ENCODE peak calls at places on chromosomes 4 and X, in seven cellular contexts. One of them, this sample, is unnamed.

GRCh38 chr4:158170691-158171455 is 2.0 kb downstream of the GASK1B start:
- DNase-seq in cardiac muscle cell: no peak
- DNase-seq in lower lobe of right lung: peak
- DNase-seq in brain microvascular endothelial cell: no peak
- DNase-seq in spleen: peak
- DNase-seq in A549: no peak
- DNase-seq in foreskin fibroblast: peak
- DNase-seq in this sample: peak

GRCh38 chr4:181650033-181650825 is 593.0 kb upstream of the TENM3 start:
- DNase-seq in spleen: no peak
- DNase-seq in cardiac muscle cell: no peak
- DNase-seq in A549: no peak
- DNase-seq in brain microvascular endothelial cell: no peak
- DNase-seq in lower lobe of right lung: no peak
- DNase-seq in foreskin fibroblast: no peak
- DNase-seq in this sample: no peak

GRCh38 chr4:138864961-138865720 is 150.4 kb upstream of the NOCT start:
- DNase-seq in brain microvascular endothelial cell: no peak
- DNase-seq in foreskin fibroblast: no peak
- DNase-seq in A549: no peak
- DNase-seq in lower lobe of right lung: no peak
- DNase-seq in spleen: no peak
- DNase-seq in cardiac muscle cell: peak
- DNase-seq in this sample: no peak

GRCh38 chrX:150198776-150199175 is 164.3 kb upstream of the MAMLD1 start:
- DNase-seq in A549: no peak
- DNase-seq in foreskin fibroblast: peak
- DNase-seq in lower lobe of right lung: no peak
- DNase-seq in cardiac muscle cell: no peak
- DNase-seq in brain microvascular endothelial cell: no peak
- DNase-seq in spleen: no peak
- DNase-seq in this sample: no peak

GRCh38 chr4:78797777-78798284 is 21.7 kb downstream of the BMP2K start:
- DNase-seq in A549: no peak
- DNase-seq in brain microvascular endothelial cell: no peak
- DNase-seq in cardiac muscle cell: no peak
- DNase-seq in foreskin fibroblast: no peak
- DNase-seq in spleen: no peak
- DNase-seq in lower lobe of right lung: no peak
- DNase-seq in this sample: no peak

GRCh38 chr4:1207157-1207470 is 34.7 kb upstream of the SPON2 start:
- DNase-seq in foreskin fibroblast: no peak
- DNase-seq in cardiac muscle cell: no peak
- DNase-seq in A549: no peak
- DNase-seq in brain microvascular endothelial cell: no peak
- DNase-seq in lower lobe of right lung: peak
- DNase-seq in spleen: no peak
- DNase-seq in this sample: no peak

GRCh38 chrX:40931921-40932320 is 153.3 kb upstream of the USP9X start:
- DNase-seq in cardiac muscle cell: no peak
- DNase-seq in lower lobe of right lung: no peak
- DNase-seq in spleen: no peak
- DNase-seq in foreskin fibroblast: peak
- DNase-seq in brain microvascular endothelial cell: no peak
- DNase-seq in A549: no peak
- DNase-seq in this sample: no peak

GRCh38 chr4:25859429-25860148 is 3.2 kb downstream of the SEL1L3 start:
- DNase-seq in lower lobe of right lung: no peak
- DNase-seq in foreskin fibroblast: no peak
- DNase-seq in A549: no peak
- DNase-seq in cardiac muscle cell: no peak
- DNase-seq in spleen: no peak
- DNase-seq in brain microvascular endothelial cell: no peak
- DNase-seq in this sample: no peak

GRCh38 chr4:156933633-156934258 is 37.9 kb downstream of the PDGFC start:
- DNase-seq in lower lobe of right lung: no peak
- DNase-seq in spleen: no peak
- DNase-seq in foreskin fibroblast: peak
- DNase-seq in brain microvascular endothelial cell: peak
- DNase-seq in cardiac muscle cell: no peak
- DNase-seq in A549: no peak
- DNase-seq in this sample: no peak

GRCh38 chr4:123755655-123756054 is 359.1 kb downstream of the SPRY1 start:
- DNase-seq in lower lobe of right lung: no peak
- DNase-seq in foreskin fibroblast: no peak
- DNase-seq in A549: no peak
- DNase-seq in spleen: no peak
- DNase-seq in brain microvascular endothelial cell: no peak
- DNase-seq in cardiac muscle cell: no peak
- DNase-seq in this sample: no peak

GRCh38 chr4:84189138-84189537 is 310.0 kb downstream of the NKX6-1 start:
- DNase-seq in foreskin fibroblast: no peak
- DNase-seq in brain microvascular endothelial cell: no peak
- DNase-seq in lower lobe of right lung: no peak
- DNase-seq in cardiac muscle cell: no peak
- DNase-seq in spleen: no peak
- DNase-seq in A549: no peak
- DNase-seq in this sample: no peak

GRCh38 chrX:19705196-19705769 is 182.1 kb downstream of the SH3KBP1 start:
- DNase-seq in spleen: no peak
- DNase-seq in brain microvascular endothelial cell: no peak
- DNase-seq in foreskin fibroblast: peak
- DNase-seq in cardiac muscle cell: no peak
- DNase-seq in A549: no peak
- DNase-seq in lower lobe of right lung: no peak
- DNase-seq in this sample: no peak

GRCh38 chr4:142534994-142535393 is 311.1 kb downstream of the INPP4B start:
- DNase-seq in lower lobe of right lung: no peak
- DNase-seq in cardiac muscle cell: no peak
- DNase-seq in brain microvascular endothelial cell: no peak
- DNase-seq in A549: peak
- DNase-seq in spleen: no peak
- DNase-seq in foreskin fibroblast: peak
- DNase-seq in this sample: no peak
- H3K4me3 ChIP-seq in lower lobe of right lung: no peak
- H3K4me3 ChIP-seq in cardiac muscle cell: no peak
- H3K4me3 ChIP-seq in brain microvascular endothelial cell: no peak
- H3K4me3 ChIP-seq in A549: no peak
- H3K4me3 ChIP-seq in spleen: no peak
- H3K4me3 ChIP-seq in foreskin fibroblast: no peak
- H3K4me3 ChIP-seq in this sample: no peak

GRCh38 chr4:55635760-55636621 is at the start of gene NMU:
- DNase-seq in cardiac muscle cell: peak
- DNase-seq in A549: no peak
- DNase-seq in foreskin fibroblast: peak
- DNase-seq in spleen: peak
- DNase-seq in lower lobe of right lung: peak
- DNase-seq in brain microvascular endothelial cell: no peak
- DNase-seq in this sample: peak
- TF ChIP-seq CTCF in cardiac muscle cell: no peak
- TF ChIP-seq CTCF in A549: no peak
- TF ChIP-seq CTCF in foreskin fibroblast: no peak
- TF ChIP-seq CTCF in spleen: no peak
- TF ChIP-seq CTCF in lower lobe of right lung: peak
- TF ChIP-seq CTCF in brain microvascular endothelial cell: no peak
- TF ChIP-seq CTCF in this sample: no peak

GRCh38 chrX:142978130-142978684 is 47.5 kb upstream of the SPANXN4 start:
- DNase-seq in spleen: no peak
- DNase-seq in foreskin fibroblast: no peak
- DNase-seq in brain microvascular endothelial cell: no peak
- DNase-seq in lower lobe of right lung: no peak
- DNase-seq in cardiac muscle cell: no peak
- DNase-seq in A549: no peak
- DNase-seq in this sample: no peak
- H3K4me3 ChIP-seq in spleen: no peak
- H3K4me3 ChIP-seq in foreskin fibroblast: no peak
- H3K4me3 ChIP-seq in brain microvascular endothelial cell: no peak
- H3K4me3 ChIP-seq in lower lobe of right lung: no peak
- H3K4me3 ChIP-seq in cardiac muscle cell: no peak
- H3K4me3 ChIP-seq in A549: no peak
- H3K4me3 ChIP-seq in this sample: no peak

GRCh38 chrX:56253832-56254703 is 21.9 kb downstream of the KLF8 start:
- DNase-seq in brain microvascular endothelial cell: no peak
- DNase-seq in A549: no peak
- DNase-seq in cardiac muscle cell: no peak
- DNase-seq in foreskin fibroblast: no peak
- DNase-seq in lower lobe of right lung: no peak
- DNase-seq in spleen: no peak
- DNase-seq in this sample: no peak

DNA sequence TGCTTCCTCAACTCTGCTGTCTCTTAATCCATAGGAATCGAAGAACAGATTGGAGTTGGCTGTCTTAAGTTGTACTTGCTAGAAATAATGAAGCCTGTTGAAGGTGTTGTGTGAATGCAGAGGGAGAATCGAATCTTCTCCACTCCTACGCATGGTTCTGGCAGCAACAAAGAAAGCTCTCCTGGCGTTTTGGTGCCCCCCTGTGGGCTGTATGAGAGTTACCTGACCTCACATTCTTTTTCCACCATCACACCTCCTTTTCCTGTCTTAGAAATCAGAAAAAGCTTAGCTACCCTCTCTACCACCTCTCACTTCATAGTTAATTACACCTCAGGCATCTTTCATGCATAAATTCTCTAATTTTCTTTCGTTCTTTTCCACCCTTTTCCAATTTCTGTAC is 16.3 kb downstream of the KLF8 start:
- DNase-seq in cardiac muscle cell: peak
- DNase-seq in foreskin fibroblast: peak
- DNase-seq in spleen: no peak
- DNase-seq in A549: peak
- DNase-seq in lower lobe of right lung: peak
- DNase-seq in brain microvascular endothelial cell: peak
- DNase-seq in this sample: no peak
- TF ChIP-seq CTCF in cardiac muscle cell: peak
- TF ChIP-seq CTCF in foreskin fibroblast: peak
- TF ChIP-seq CTCF in spleen: peak
- TF ChIP-seq CTCF in A549: peak
- TF ChIP-seq CTCF in lower lobe of right lung: peak
- TF ChIP-seq CTCF in brain microvascular endothelial cell: peak
- TF ChIP-seq CTCF in this sample: no peak

DNA sequence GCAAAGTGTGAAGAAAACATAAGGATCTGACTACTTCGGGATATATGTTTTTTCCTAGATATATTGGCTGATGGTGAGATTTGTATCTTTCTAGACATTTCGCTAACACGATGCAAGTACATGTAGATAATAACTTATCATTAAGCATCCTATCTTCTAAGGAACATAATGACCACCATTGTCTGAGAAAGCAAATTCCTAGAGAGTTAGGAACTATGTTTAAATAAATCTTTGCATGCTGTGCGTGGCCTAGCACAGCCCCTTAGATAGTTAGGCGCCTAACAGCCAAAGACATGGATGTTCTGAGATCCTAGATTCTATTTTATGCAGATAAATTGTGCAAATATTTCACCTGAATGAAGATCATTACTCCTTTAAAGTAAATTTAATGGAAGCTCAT is 3.0 kb downstream of the COL4A6 start:
- DNase-seq in lower lobe of right lung: no peak
- DNase-seq in foreskin fibroblast: no peak
- DNase-seq in brain microvascular endothelial cell: no peak
- DNase-seq in cardiac muscle cell: no peak
- DNase-seq in spleen: no peak
- DNase-seq in A549: no peak
- DNase-seq in this sample: no peak
- H3K4me3 ChIP-seq in lower lobe of right lung: no peak
- H3K4me3 ChIP-seq in foreskin fibroblast: no peak
- H3K4me3 ChIP-seq in brain microvascular endothelial cell: no peak
- H3K4me3 ChIP-seq in cardiac muscle cell: no peak
- H3K4me3 ChIP-seq in spleen: no peak
- H3K4me3 ChIP-seq in A549: no peak
- H3K4me3 ChIP-seq in this sample: no peak

This sample was measured in mucosa of descending colon.